ENCODE peak calls at places on chromosomes 16 and 17, in ten cellular contexts. O, G, W, L, Y, U, K, H, F and C are unnamed samples.

GRCh38 chr16:85514601-85515318 is 98.4 kb upstream of the GSE1 start:
- DNase-seq in O (peak; percentile 88), G (peak; percentile 84), W (peak; percentile 85), L (peak; percentile 73), Y (peak; percentile 60), U (no peak), K (no peak), H (peak; percentile 93), F (no peak), C (peak; percentile 90)

GRCh38 chr17:49022391-49022941 is 25.3 kb downstream of the IGF2BP1 start:
- DNase-seq in O (no peak), G (no peak), W (no peak), L (no peak), Y (no peak), U (no peak), K (peak; percentile 84), H (no peak), F (peak; percentile 96), C (no peak)

GRCh38 chr16:21666772-21667171 is 3.0 kb downstream of the OTOA start:
- DNase-seq in O (no peak), G (no peak), W (no peak), L (no peak), Y (no peak), U (no peak), K (no peak), H (no peak), F (no peak), C (no peak)

GRCh38 chr17:17498606-17499301 is 2.6 kb upstream of the RASD1 start:
- DNase-seq in O (no peak), G (no peak), W (no peak), L (no peak), Y (no peak), U (no peak), K (no peak), H (no peak), F (no peak), C (peak; percentile 49)

GRCh38 chr16:9192746-9193145 is 101.3 kb downstream of the HAPSTR1 start:
- DNase-seq in O (no peak), G (no peak), W (no peak), L (no peak), Y (no peak), U (no peak), K (no peak), H (no peak), F (no peak), C (no peak)

GRCh38 chr17:79038545-79039135 is 14.7 kb downstream of the C1QTNF1 start:
- DNase-seq in O (peak; percentile 81), G (peak; percentile 84), W (no peak), L (no peak), Y (no peak), U (no peak), K (no peak), H (peak; percentile 85), F (no peak), C (peak; percentile 88)

GRCh38 chr16:54287758-54288591 is 1.4 kb upstream of the IRX3 start:
- DNase-seq in O (no peak), G (no peak), W (no peak), L (no peak), Y (no peak), U (no peak), K (peak; percentile 55), H (no peak), F (peak; percentile 39), C (no peak)

GRCh38 chr17:29155235-29155965 is 24.8 kb downstream of the MYO18A start:
- DNase-seq in O (peak; percentile 73), G (no peak), W (peak; percentile 55), L (peak; percentile 47), Y (no peak), U (peak; percentile 37), K (no peak), H (peak; percentile 80), F (peak; percentile 76), C (peak; percentile 88)

GRCh38 chr17:43974541-43975315 is 21.0 kb upstream of the PYY start:
- DNase-seq in O (no peak), G (no peak), W (no peak), L (no peak), Y (no peak), U (no peak), K (no peak), H (no peak), F (no peak), C (no peak)

GRCh38 chr17:58614854-58615409 is 76.9 kb downstream of the TEX14 start:
- DNase-seq in O (no peak), G (no peak), W (no peak), L (no peak), Y (no peak), U (no peak), K (no peak), H (no peak), F (peak; percentile 48), C (no peak)

GRCh38 chr17:38322156-38322779 is 21.5 kb downstream of the GPR179 start:
- DNase-seq in O (peak; percentile 63), G (peak; percentile 62), W (peak; percentile 32), L (peak; percentile 47), Y (peak; percentile 61), U (peak; percentile 77), K (peak; percentile 69), H (peak; percentile 76), F (peak; percentile 74), C (no peak)

GRCh38 chr17:7022791-7023571 is at the start of gene BCL6B:
- DNase-seq in O (no peak), G (no peak), W (no peak), L (peak; percentile 38), Y (peak; percentile 50), U (no peak), K (no peak), H (peak; percentile 64), F (peak; percentile 83), C (no peak)
- TF ChIP-seq CTCF in O (no peak), G (no peak), W (no peak), L (no peak), Y (no peak), U (no peak), K (no peak), H (no peak), F (no peak), C (no peak)

GRCh38 chr16:19240494-19240893 is 45.0 kb upstream of the CLEC19A start:
- DNase-seq in O (no peak), G (no peak), W (no peak), L (no peak), Y (no peak), U (no peak), K (no peak), H (no peak), F (peak; percentile 46), C (no peak)

GRCh38 chr16:19242186-19242585 is 43.3 kb upstream of the CLEC19A start:
- DNase-seq in O (no peak), G (no peak), W (no peak), L (no peak), Y (no peak), U (no peak), K (no peak), H (no peak), F (no peak), C (no peak)

GRCh38 chr16:19241512-19241911 is 44.0 kb upstream of the CLEC19A start:
- DNase-seq in O (no peak), G (no peak), W (no peak), L (no peak), Y (no peak), U (no peak), K (no peak), H (no peak), F (no peak), C (no peak)

GRCh38 chr16:19238386-19238785 is 47.1 kb upstream of the CLEC19A start:
- DNase-seq in O (no peak), G (no peak), W (no peak), L (no peak), Y (no peak), U (no peak), K (no peak), H (peak; percentile 19), F (no peak), C (no peak)

DNA sequence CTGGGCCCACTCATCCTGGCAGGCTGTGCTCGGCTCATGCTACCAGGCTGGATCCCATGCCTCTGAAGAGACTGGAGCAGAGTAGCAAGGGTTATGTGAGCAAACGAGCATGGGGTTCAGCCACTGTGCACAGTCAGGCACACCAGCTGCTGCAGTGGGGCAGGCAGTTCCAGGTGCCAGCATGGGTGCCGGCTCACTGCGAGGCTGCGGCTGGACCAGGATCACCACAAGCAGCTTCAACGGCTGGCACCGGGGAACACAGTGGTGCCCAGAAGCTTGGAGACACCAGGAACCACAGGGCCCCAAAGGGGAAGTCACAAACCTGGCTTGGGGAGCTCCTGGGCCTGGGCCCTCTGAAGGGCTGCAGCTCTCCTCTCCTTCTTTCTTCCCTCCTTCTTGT is 45.8 kb upstream of the CLEC19A start:
- DNase-seq in O (no peak), G (no peak), W (no peak), L (no peak), Y (no peak), U (no peak), K (no peak), H (no peak), F (no peak), C (no peak)
- H3K9me3 ChIP-seq in O (no peaks in the 10 kb centered on the region), G (no peaks in the 10 kb centered on the region), W (no peaks in the 10 kb centered on the region), L (peaks cover 3% of the 10 kb centered on the region), Y (peaks cover 7% of the 10 kb centered on the region), U (no peaks in the 10 kb centered on the region), K (no peaks in the 10 kb centered on the region), H (peaks cover 12% of the 10 kb centered on the region), F (peaks cover 8% of the 10 kb centered on the region), C (peaks cover 2% of the 10 kb centered on the region)

GRCh38 chr16:88413231-88413630 is 30.5 kb downstream of the ZNF469 start:
- DNase-seq in O (no peak), G (no peak), W (no peak), L (no peak), Y (no peak), U (no peak), K (no peak), H (no peak), F (no peak), C (no peak)
- H3K27ac ChIP-seq in O (no peak overlapping the region), G (no peak overlapping the region), W (no peak overlapping the region), L (no peak overlapping the region), Y (no peak overlapping the region), U (no peak overlapping the region), K (no peak overlapping the region), H (no peak overlapping the region), F (no peak overlapping the region), C (no peak overlapping the region)

GRCh38 chr17:57363580-57363979 is 107.3 kb downstream of the MSI2 start:
- DNase-seq in O (no peak), G (no peak), W (no peak), L (no peak), Y (no peak), U (no peak), K (no peak), H (no peak), F (no peak), C (no peak)

GRCh38 chr17:57365420-57365819 is 109.1 kb downstream of the MSI2 start:
- DNase-seq in O (no peak), G (no peak), W (no peak), L (peak; percentile 26), Y (no peak), U (no peak), K (no peak), H (peak; percentile 31), F (no peak), C (no peak)

GRCh38 chr17:57363998-57364645 is 107.8 kb downstream of the MSI2 start:
- DNase-seq in O (no peak), G (no peak), W (no peak), L (no peak), Y (no peak), U (no peak), K (no peak), H (no peak), F (no peak), C (no peak)

GRCh38 chr17:57366558-57367351 is 110.4 kb downstream of the MSI2 start:
- DNase-seq in O (no peak), G (no peak), W (no peak), L (no peak), Y (no peak), U (no peak), K (no peak), H (no peak), F (no peak), C (no peak)

GRCh38 chr17:57366177-57366557 is 109.8 kb downstream of the MSI2 start:
- DNase-seq in O (no peak), G (no peak), W (no peak), L (no peak), Y (no peak), U (no peak), K (no peak), H (no peak), F (no peak), C (no peak)
- TF ChIP-seq CTCF in O (no peak), G (no peak), W (no peak), L (no peak), Y (no peak), U (no peak), K (no peak), H (no peak), F (no peak), C (no peak)